ENCODE peak calls at places on chromosome 1, in four cellular contexts. S, Z, F and Q are unnamed samples.

GRCh38 chr1:20194770-20195463 is 8.6 kb upstream of the PLA2G2C start:
- DNase-seq in S (peak), Z (peak), F (peak), Q (peak)

GRCh38 chr1:182781849-182782586 is 7.6 kb upstream of the NPL start:
- DNase-seq in S (peak), Z (peak), F (peak), Q (peak)

GRCh38 chr1:241351841-241352240 is 5.2 kb downstream of the RGS7 start:
- DNase-seq in S (no peak), Z (no peak), F (no peak), Q (no peak)

GRCh38 chr1:1357871-1358432 is 403 bp downstream of the MXRA8 start:
- DNase-seq in S (no peak), Z (no peak), F (no peak), Q (no peak)

GRCh38 chr1:108121361-108122143 is 78.6 kb downstream of the SLC25A24 start:
- DNase-seq in S (peak), Z (no peak), F (no peak), Q (no peak)

GRCh38 chr1:30423570-30423969 is 299.8 kb downstream of the MATN1 start:
- DNase-seq in S (no peak), Z (no peak), F (no peak), Q (no peak)

GRCh38 chr1:203282720-203283542 is 22.4 kb upstream of the BTG2 start:
- DNase-seq in S (no peak), Z (peak), F (no peak), Q (no peak)

GRCh38 chr1:21599402-21599801 is 69.8 kb downstream of the RAP1GAP start:
- DNase-seq in S (no peak), Z (peak), F (no peak), Q (no peak)

GRCh38 chr1:29876902-29877301 is 640.6 kb downstream of the PTPRU start:
- DNase-seq in S (no peak), Z (no peak), F (no peak), Q (no peak)

GRCh38 chr1:81754424-81754823 is 46.3 kb upstream of the ADGRL2 start:
- DNase-seq in S (no peak), Z (no peak), F (no peak), Q (no peak)

GRCh38 chr1:42964032-42964812 is 5.6 kb upstream of the SLC2A1 start:
- DNase-seq in S (no peak), Z (no peak), F (no peak), Q (no peak)

GRCh38 chr1:202016717-202017384 is 6.5 kb downstream of the ELF3 start:
- DNase-seq in S (no peak), Z (no peak), F (no peak), Q (no peak)

GRCh38 chr1:109850194-109850593 is 60.5 kb upstream of the CSF1 start:
- DNase-seq in S (no peak), Z (no peak), F (no peak), Q (no peak)

GRCh38 chr1:81071072-81071858 is 729.5 kb upstream of the ADGRL2 start:
- DNase-seq in S (no peak), Z (no peak), F (no peak), Q (no peak)

GRCh38 chr1:31701137-31701736 is 2.6 kb downstream of the COL16A1 start:
- DNase-seq in S (peak), Z (peak), F (peak), Q (no peak)

GRCh38 chr1:2132222-2133038 is 62.1 kb downstream of the FAAP20 start:
- DNase-seq in S (peak), Z (peak), F (peak), Q (no peak)

GRCh38 chr1:180229483-180230415 is at the start of gene LHX4:
- DNase-seq in S (no peak), Z (peak), F (peak), Q (no peak)

GRCh38 chr1:29643281-29643680 is 407.0 kb downstream of the PTPRU start:
- DNase-seq in S (no peak), Z (no peak), F (no peak), Q (no peak)

GRCh38 chr1:189708674-189709073 is 769.0 kb downstream of the BRINP3 start:
- DNase-seq in S (no peak), Z (no peak), F (no peak), Q (no peak)

GRCh38 chr1:107430540-107431228 is 289.8 kb downstream of the NTNG1 start:
- DNase-seq in S (peak), Z (no peak), F (no peak), Q (no peak)

GRCh38 chr1:234433563-234434285 is 45.3 kb downstream of the TARBP1 start:
- DNase-seq in S (peak), Z (no peak), F (no peak), Q (no peak)

GRCh38 chr1:17472814-17473213 is 33.3 kb upstream of the RCC2 start:
- DNase-seq in S (no peak), Z (no peak), F (no peak), Q (no peak)

GRCh38 chr1:155069551-155070391 is 6.2 kb downstream of the EFNA4 start:
- DNase-seq in S (no peak), Z (no peak), F (no peak), Q (no peak)

GRCh38 chr1:15028117-15028516 is 125.4 kb upstream of the TMEM51 start:
- DNase-seq in S (peak), Z (no peak), F (peak), Q (no peak)

GRCh38 chr1:42369471-42369870 is 11.1 kb upstream of the RIMKLA start:
- DNase-seq in S (no peak), Z (no peak), F (no peak), Q (no peak)

GRCh38 chr1:19814681-19815503 is at the start of gene RNF186:
- DNase-seq in S (no peak), Z (peak), F (no peak), Q (no peak)

GRCh38 chr1:208557046-208557445 is 312.9 kb upstream of the PLXNA2 start:
- DNase-seq in S (no peak), Z (no peak), F (no peak), Q (no peak)

GRCh38 chr1:231460614-231461013 is 38.5 kb upstream of the EGLN1 start:
- DNase-seq in S (peak), Z (no peak), F (no peak), Q (peak)

GRCh38 chr1:93666613-93667384 is 14.8 kb downstream of the BCAR3 start:
- DNase-seq in S (no peak), Z (no peak), F (no peak), Q (no peak)

GRCh38 chr1:3034728-3035610 is 13.7 kb downstream of the ACTRT2 start:
- DNase-seq in S (no peak), Z (peak), F (no peak), Q (no peak)

GRCh38 chr1:98196012-98196411 is 275.2 kb upstream of the DPYD start:
- DNase-seq in S (peak), Z (no peak), F (no peak), Q (no peak)

GRCh38 chr1:10032287-10032589 is 520 bp upstream of the UBE4B start:
- DNase-seq in S (no peak), Z (no peak), F (no peak), Q (no peak)

GRCh38 chr1:10031461-10031860 is 1.3 kb upstream of the UBE4B start:
- DNase-seq in S (peak), Z (no peak), F (no peak), Q (no peak)

GRCh38 chr1:10033359-10033845 is 644 bp downstream of the UBE4B start:
- DNase-seq in S (peak), Z (no peak), F (no peak), Q (peak)

GRCh38 chr1:10027027-10027426 is 5.7 kb upstream of the UBE4B start:
- DNase-seq in S (no peak), Z (no peak), F (no peak), Q (no peak)

DNA sequence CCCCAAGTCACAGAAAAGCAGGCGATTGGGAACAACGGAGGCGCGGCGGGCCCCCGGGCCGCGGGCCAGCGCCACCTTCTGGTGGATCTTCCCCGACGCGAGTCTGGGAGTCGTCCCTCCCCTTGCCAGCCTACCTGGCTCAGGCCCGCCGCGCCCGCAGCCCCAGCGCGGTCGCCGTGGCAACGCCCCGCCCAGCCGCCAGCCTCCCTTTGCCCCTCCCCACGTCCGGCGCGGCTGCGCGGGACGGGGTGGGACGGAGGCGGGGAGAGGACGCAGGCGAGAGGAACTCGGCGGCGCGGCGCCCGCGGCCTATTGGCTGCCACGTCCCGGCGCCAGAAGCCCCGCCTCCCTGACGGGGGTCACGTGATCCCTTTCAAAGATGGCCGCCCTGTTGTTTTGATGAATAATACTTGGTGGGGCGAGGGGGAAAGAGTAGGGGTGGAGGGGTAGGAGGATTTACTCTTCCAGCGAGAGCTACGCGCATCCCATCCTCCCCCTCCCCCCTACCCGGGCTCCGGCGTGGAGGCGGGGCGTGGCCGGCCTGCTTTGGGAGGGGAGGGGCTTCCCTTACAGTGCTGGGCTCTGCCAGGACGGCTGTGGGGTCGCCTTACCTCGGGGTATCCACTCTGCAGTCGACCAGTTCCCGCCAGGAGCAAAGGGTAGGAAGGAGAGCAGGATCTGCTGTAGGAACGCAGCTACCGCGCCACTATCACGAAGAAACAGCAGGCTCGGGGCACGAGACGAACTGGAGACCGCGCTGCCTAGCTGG is at the start of gene UBE4B:
- DNase-seq in S (peak), Z (peak), F (peak), Q (peak)
- TF ChIP-seq CTCF in S (peak), Z (peak), F (peak), Q (peak)

GRCh38 chr1:111739984-111740765 is 980 bp upstream of the INKA2 start:
- DNase-seq in S (peak), Z (peak), F (peak), Q (peak)
- TF ChIP-seq CTCF in S (no peak), Z (no peak), F (no peak), Q (no peak)

GRCh38 chr1:110893908-110894490 is 21.1 kb downstream of the CD53 start:
- DNase-seq in S (no peak), Z (no peak), F (no peak), Q (no peak)
- TF ChIP-seq CTCF in S (no peak), Z (no peak), F (no peak), Q (peak)

GRCh38 chr1:221768444-221769066 is 26.7 kb upstream of the DUSP10 start:
- DNase-seq in S (peak), Z (no peak), F (no peak), Q (no peak)
- TF ChIP-seq CTCF in S (no peak), Z (peak), F (no peak), Q (no peak)

GRCh38 chr1:47948126-47948525 is 49.1 kb downstream of the TRABD2B start:
- DNase-seq in S (no peak), Z (no peak), F (no peak), Q (no peak)
- TF ChIP-seq CTCF in S (no peak), Z (no peak), F (no peak), Q (no peak)

GRCh38 chr1:209597496-209597895 is 14.0 kb downstream of the CAMK1G start:
- DNase-seq in S (peak), Z (no peak), F (no peak), Q (no peak)
- TF ChIP-seq CTCF in S (no peak), Z (no peak), F (no peak), Q (no peak)